ENCODE peak calls at places on chromosomes 6 and 20, in four cellular contexts. N is body of pancreas, V is psoas muscle, W is WTC11. X is an unnamed sample.
A peak's percentile ranks its signal among the peaks of the same experiment; 100 is the strongest.

GRCh38 chr6:21241231-21242130 is 352.1 kb upstream of the SOX4 start:
- DNase-seq in N (no peak), V (no peak), W (no peak), X (peak; percentile 9)

GRCh38 chr20:50190251-50191064 is at the start of gene CEBPB:
- DNase-seq in V (peak; percentile 97), N (peak; percentile 92), W (peak; percentile 96), X (peak; percentile 90)

GRCh38 chr6:13668291-13668928 is 43.2 kb downstream of the RANBP9 start:
- DNase-seq in W (no peak), V (no peak), N (no peak), X (peak; percentile 30)

GRCh38 chr6:129345890-129346289 is 364.1 kb downstream of the ARHGAP18 start:
- DNase-seq in W (no peak), N (no peak), V (no peak), X (no peak)

GRCh38 chr6:117440558-117441525 is 15.1 kb upstream of the ROS1 start:
- DNase-seq in V (no peak), W (no peak), N (no peak), X (peak; percentile 40)

GRCh38 chr6:67792996-67793395 is 842.1 kb upstream of the ADGRB3 start:
- DNase-seq in W (no peak), N (no peak), V (no peak), X (no peak)

GRCh38 chr6:67896476-67896875 is 738.6 kb upstream of the ADGRB3 start:
- DNase-seq in N (no peak), W (no peak), V (no peak), X (peak; percentile 43)

GRCh38 chr6:148980234-148980633 is 233.4 kb downstream of the UST start:
- DNase-seq in W (no peak), V (no peak), N (no peak), X (no peak)

GRCh38 chr20:25864986-25865714 is 168.5 kb upstream of the ZNF337 start:
- DNase-seq in V (no peak), W (no peak), N (no peak), X (no peak)

GRCh38 chr6:113829702-113830058 is 27.5 kb upstream of the MARCKS start:
- DNase-seq in V (no peak), N (no peak), W (no peak), X (no peak)

GRCh38 chr6:134446228-134446848 is 128.4 kb upstream of the SGK1 start:
- DNase-seq in V (no peak), N (no peak), W (no peak), X (no peak)

GRCh38 chr6:13653296-13653695 is 38.2 kb downstream of the NOL7 start:
- DNase-seq in V (no peak), N (no peak), W (no peak), X (no peak)

GRCh38 chr20:41726727-41727126 is 108.5 kb upstream of the CHD6 start:
- DNase-seq in V (no peak), W (no peak), N (no peak), X (no peak)

GRCh38 chr20:38130687-38131587 is 34.1 kb downstream of the TGM2 start:
- DNase-seq in V (peak; percentile 26), W (peak; percentile 5), N (no peak), X (no peak)

GRCh38 chr20:42173440-42173839 is 555.3 kb upstream of the CHD6 start:
- DNase-seq in N (no peak), W (no peak), V (no peak), X (no peak)

GRCh38 chr6:130046711-130047439 is 28.5 kb downstream of the L3MBTL3 start:
- DNase-seq in V (no peak), W (no peak), N (no peak), X (no peak)

GRCh38 chr20:11917663-11918062 is at the start of gene BTBD3:
- DNase-seq in N (peak; percentile 89), V (peak; percentile 60), W (no peak), X (no peak)

GRCh38 chr6:159679091-159680077 is 13.7 kb downstream of the SOD2 start:
- DNase-seq in V (no peak), W (no peak), N (no peak), X (no peak)

GRCh38 chr6:20716865-20717264 is 182.6 kb downstream of the CDKAL1 start:
- DNase-seq in W (no peak), V (no peak), N (no peak), X (no peak)

GRCh38 chr20:38405132-38405531 is 30.0 kb downstream of the SNHG17 start:
- DNase-seq in N (no peak), W (no peak), V (no peak), X (no peak)

GRCh38 chr20:62999580-62999979 is 7.2 kb downstream of the BHLHE23 start:
- DNase-seq in W (no peak), N (no peak), V (no peak), X (peak; percentile 78)

GRCh38 chr20:10524643-10525042 is 89.5 kb downstream of the SLX4IP start:
- DNase-seq in W (no peak), V (no peak), N (no peak), X (no peak)

GRCh38 chr6:167140589-167141474 is 16.9 kb downstream of the GPR31 start:
- DNase-seq in N (no peak), W (no peak), V (no peak), X (no peak)

GRCh38 chr6:145423936-145424335 is 311.4 kb downstream of the EPM2A start:
- DNase-seq in N (no peak), V (no peak), W (no peak), X (no peak)

GRCh38 chr6:91646649-91647048 is 1059.8 kb upstream of the MAP3K7 start:
- DNase-seq in W (no peak), V (no peak), N (no peak), X (no peak)

DNA sequence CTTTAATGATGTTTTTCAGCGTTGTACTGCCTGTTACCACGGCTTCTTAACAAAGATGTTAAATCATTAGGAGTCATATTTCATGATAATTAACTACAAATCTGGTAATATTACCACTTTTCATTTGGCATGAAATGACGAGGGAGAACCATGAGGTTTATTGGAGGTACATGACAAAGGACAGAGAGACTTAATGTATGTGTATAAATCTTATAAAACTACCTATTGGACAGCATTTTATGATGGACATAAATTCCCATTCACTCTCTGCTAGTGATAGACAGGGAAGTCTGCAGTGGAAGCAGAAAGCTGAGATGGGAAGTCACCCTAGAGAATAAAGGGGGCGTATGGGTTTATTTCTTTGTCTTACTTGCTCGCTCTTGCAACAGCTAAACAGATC is 949.9 kb upstream of the FLRT3 start:
- DNase-seq in V (no peak), W (no peak), N (no peak), X (no peak)
- TF ChIP-seq CTCF in V (no peak), W (no peak), N (no peak), X (no peak)

GRCh38 chr6:170292778-170293164 is 1.9 kb upstream of the DLL1 start:
- DNase-seq in W (no peak), N (no peak), V (no peak), X (peak; percentile 70)
- TF ChIP-seq CTCF in W (no peak), N (peak; percentile 31), V (peak; percentile 22), X (no peak)

GRCh38 chr6:77906070-77906469 is 253.2 kb downstream of the MEI4 start:
- DNase-seq in N (no peak), W (no peak), V (no peak), X (no peak)
- TF ChIP-seq CTCF in N (no peak), W (no peak), V (no peak), X (no peak)

GRCh38 chr6:82588859-82589412 is 225.3 kb downstream of the TPBG start:
- DNase-seq in V (no peak), W (no peak), N (no peak), X (no peak)

GRCh38 chr6:82588020-82588419 is 224.4 kb downstream of the TPBG start:
- DNase-seq in W (no peak), N (no peak), V (no peak), X (no peak)

DNA sequence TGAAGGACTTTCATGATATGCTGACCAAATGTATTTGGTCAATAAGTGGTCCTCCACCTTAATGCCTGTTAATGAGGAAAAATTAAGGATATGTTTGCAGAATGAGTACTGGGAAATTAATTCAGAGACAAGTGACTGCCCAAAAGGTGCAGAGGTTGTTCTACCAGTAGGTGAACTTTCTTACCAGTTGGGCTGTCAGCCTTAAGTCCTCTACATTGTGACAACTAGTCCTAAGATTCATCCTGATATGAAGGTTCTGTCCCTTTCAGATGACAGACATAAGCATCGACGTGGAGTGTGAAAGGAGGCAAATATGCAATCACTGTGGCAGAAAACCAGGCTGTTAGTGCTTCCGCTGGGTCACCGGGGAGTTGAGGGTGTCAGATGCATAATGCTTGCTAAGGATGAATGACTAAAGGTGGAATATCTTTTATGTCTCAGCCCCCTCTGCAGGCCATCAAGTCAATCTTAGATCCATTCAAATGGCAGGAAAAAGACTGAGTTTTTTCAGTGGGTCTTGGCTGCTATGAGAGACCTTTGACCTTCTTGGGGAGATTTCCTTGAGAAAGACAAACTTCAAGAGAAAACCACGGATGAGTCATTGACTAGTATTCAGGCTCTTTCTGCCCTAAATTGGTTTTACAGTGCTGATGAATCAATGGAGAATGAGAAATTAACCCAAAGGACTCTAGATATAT is 226.0 kb downstream of the TPBG start:
- DNase-seq in N (no peak), W (peak; percentile 23), V (no peak), X (peak; percentile 56)
- TF ChIP-seq CTCF in N (no peak), W (no peak), V (no peak), X (peak; percentile 10)

DNA sequence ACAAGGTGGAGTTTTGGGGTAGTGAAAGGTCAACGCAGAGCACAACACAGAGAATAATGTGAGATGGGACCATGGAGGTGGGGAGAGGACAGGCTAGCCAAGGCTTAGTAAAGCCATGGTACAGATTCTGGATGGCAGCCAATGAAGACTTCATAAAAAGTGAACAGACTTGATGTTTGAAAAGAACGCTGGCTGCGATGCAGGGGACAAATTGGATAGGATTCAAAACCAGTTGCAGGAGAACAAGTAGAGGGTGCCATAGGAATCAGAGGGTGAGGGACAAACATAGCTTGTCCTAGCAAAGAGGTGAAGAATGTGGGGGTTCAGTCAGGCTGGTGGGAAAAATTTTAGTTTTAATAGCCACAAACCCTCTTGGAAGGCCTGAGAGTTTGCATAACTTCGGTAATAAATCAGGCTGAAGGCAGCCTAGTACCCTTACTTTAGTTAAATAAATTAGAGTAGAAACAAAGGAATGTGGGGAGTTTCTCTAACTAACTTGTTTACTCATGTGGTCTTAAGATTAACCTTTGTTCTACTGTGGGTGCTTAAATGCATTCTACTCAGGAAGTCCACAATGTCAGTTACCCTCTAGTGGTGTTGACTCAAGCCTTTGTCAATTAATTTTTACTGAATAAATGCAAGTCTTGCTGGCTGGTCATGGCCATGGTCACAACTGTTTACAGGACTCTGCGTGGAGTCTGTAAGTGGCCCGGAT is 216.4 kb downstream of the C6orf118 start:
- DNase-seq in W (no peak), N (no peak), V (no peak), X (no peak)
- TF ChIP-seq CTCF in W (no peak), N (no peak), V (no peak), X (no peak)

DNA sequence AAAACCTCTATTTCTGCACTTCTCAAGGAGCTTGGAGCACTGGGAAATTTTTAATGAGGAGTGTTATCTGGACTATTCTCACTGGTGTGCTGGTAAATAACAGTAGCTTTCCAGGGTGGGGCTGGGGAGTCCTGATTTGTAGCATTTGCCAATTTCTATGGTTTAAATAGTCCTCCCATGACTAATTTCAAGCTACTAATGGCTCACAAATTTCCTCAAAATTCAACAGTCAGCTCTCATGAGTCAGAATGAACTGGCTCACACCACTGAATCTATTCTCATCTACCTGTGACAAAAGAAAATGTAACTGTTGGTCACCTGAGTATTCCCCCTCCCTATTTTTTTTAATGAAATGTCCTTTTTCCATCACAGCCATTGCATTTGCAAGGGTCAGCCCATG is 449.6 kb downstream of the KIF16B start:
- DNase-seq in V (no peak), N (no peak), W (no peak), X (no peak)
- TF ChIP-seq CTCF in V (no peak), N (no peak), W (no peak), X (no peak)

GRCh38 chr6:23419046-23419445 is 707.0 kb upstream of the NRSN1 start:
- DNase-seq in W (no peak), N (no peak), V (no peak), X (no peak)
- TF ChIP-seq CTCF in W (no peak), N (no peak), V (no peak), X (no peak)

X was measured in NB4.